ENCODE peak calls at places on chromosomes 13 and 19, in ten cellular contexts. E, A, T, B, N, C, K, S, Z and I are unnamed samples.

GRCh38 chr19:45322311-45322710 is 364 bp downstream of the CKM start:
- DNase-seq in E (no peak), A (no peak), T (no peak), B (no peak), N (no peak), C (no peak), K (no peak), S (no peak), Z (no peak), I (no peak)

GRCh38 chr13:40269086-40269485 is 397.4 kb downstream of the FOXO1 start:
- DNase-seq in E (no peak), A (no peak), T (peak), B (peak), N (no peak), C (no peak), K (no peak), S (peak), Z (no peak), I (no peak)

GRCh38 chr13:64052526-64052925 is 2636.9 kb upstream of the PCDH20 start:
- DNase-seq in E (no peak), A (no peak), T (no peak), B (no peak), N (no peak), C (no peak), K (no peak), S (no peak), Z (no peak), I (no peak)

GRCh38 chr13:60590775-60591174 is 193.8 kb downstream of the TDRD3 start:
- DNase-seq in E (no peak), A (no peak), T (no peak), B (no peak), N (no peak), C (no peak), K (no peak), S (no peak), Z (no peak), I (no peak)

GRCh38 chr19:28843771-28844492 is 369.0 kb downstream of the UQCRFS1 start:
- DNase-seq in E (no peak), A (no peak), T (no peak), B (no peak), N (no peak), C (no peak), K (no peak), S (no peak), Z (no peak), I (no peak)

GRCh38 chr19:51431124-51431523 is 13.7 kb upstream of the SIGLEC10 start:
- DNase-seq in E (no peak), A (no peak), T (no peak), B (no peak), N (no peak), C (no peak), K (no peak), S (no peak), Z (no peak), I (no peak)

GRCh38 chr19:54035215-54036178 is 28.2 kb downstream of the VSTM1 start:
- DNase-seq in E (no peak), A (no peak), T (peak), B (no peak), N (no peak), C (no peak), K (no peak), S (peak), Z (no peak), I (no peak)

GRCh38 chr19:30512748-30513389 is 140.7 kb downstream of the ZNF536 start:
- DNase-seq in E (no peak), A (no peak), T (no peak), B (no peak), N (no peak), C (no peak), K (no peak), S (no peak), Z (no peak), I (no peak)

GRCh38 chr13:48235100-48235813 is 2.3 kb downstream of the ITM2B start:
- DNase-seq in E (peak), A (peak), T (peak), B (no peak), N (no peak), C (no peak), K (no peak), S (peak), Z (peak), I (no peak)

GRCh38 chr13:33321686-33322473 is 36.3 kb upstream of the STARD13 start:
- DNase-seq in E (no peak), A (no peak), T (peak), B (no peak), N (no peak), C (no peak), K (no peak), S (peak), Z (no peak), I (no peak)

GRCh38 chr13:67049744-67050143 is 180.4 kb downstream of the PCDH9 start:
- DNase-seq in E (no peak), A (no peak), T (peak), B (no peak), N (no peak), C (no peak), K (no peak), S (no peak), Z (no peak), I (no peak)

GRCh38 chr13:35162420-35162819 is 220.3 kb downstream of the NBEA start:
- DNase-seq in E (no peak), A (no peak), T (no peak), B (no peak), N (no peak), C (no peak), K (no peak), S (no peak), Z (no peak), I (no peak)

GRCh38 chr13:42832341-42833153 is 51.2 kb downstream of the FAM216B start:
- DNase-seq in E (no peak), A (no peak), T (peak), B (no peak), N (no peak), C (no peak), K (no peak), S (peak), Z (peak), I (no peak)

GRCh38 chr19:3595521-3596061 is 10.3 kb downstream of the GIPC3 start:
- DNase-seq in E (no peak), A (no peak), T (no peak), B (no peak), N (no peak), C (no peak), K (no peak), S (no peak), Z (no peak), I (no peak)

GRCh38 chr13:98794498-98794897 is 42.0 kb upstream of the SLC15A1 start:
- DNase-seq in E (peak), A (no peak), T (no peak), B (no peak), N (no peak), C (no peak), K (no peak), S (no peak), Z (peak), I (no peak)

GRCh38 chr19:6801397-6802086 is 29.0 kb downstream of the VAV1 start:
- DNase-seq in E (peak), A (peak), T (peak), B (peak), N (peak), C (peak), K (no peak), S (no peak), Z (peak), I (no peak)

GRCh38 chr19:17073869-17074627 is 1.2 kb downstream of the HAUS8 start:
- DNase-seq in E (no peak), A (no peak), T (no peak), B (no peak), N (no peak), C (no peak), K (no peak), S (no peak), Z (peak), I (no peak)

GRCh38 chr13:59356607-59357006 is 807.1 kb downstream of the DIAPH3 start:
- DNase-seq in E (peak), A (no peak), T (peak), B (peak), N (no peak), C (peak), K (no peak), S (peak), Z (peak), I (no peak)

GRCh38 chr19:17205237-17206140 is 9.7 kb upstream of the USE1 start:
- DNase-seq in E (peak), A (no peak), T (peak), B (peak), N (peak), C (peak), K (peak), S (peak), Z (peak), I (no peak)

GRCh38 chr13:23628765-23629565 is 58.8 kb downstream of the TNFRSF19 start:
- DNase-seq in E (peak), A (no peak), T (peak), B (no peak), N (no peak), C (no peak), K (no peak), S (peak), Z (no peak), I (no peak)

GRCh38 chr13:23626730-23627129 is 56.5 kb downstream of the TNFRSF19 start:
- DNase-seq in E (peak), A (no peak), T (no peak), B (no peak), N (no peak), C (no peak), K (no peak), S (no peak), Z (no peak), I (no peak)

GRCh38 chr13:23627419-23627818 is 57.2 kb downstream of the TNFRSF19 start:
- DNase-seq in E (no peak), A (no peak), T (no peak), B (no peak), N (no peak), C (no peak), K (no peak), S (no peak), Z (no peak), I (no peak)

GRCh38 chr13:23629566-23630272 is 59.5 kb downstream of the TNFRSF19 start:
- DNase-seq in E (no peak), A (no peak), T (no peak), B (no peak), N (no peak), C (no peak), K (no peak), S (no peak), Z (no peak), I (no peak)

DNA sequence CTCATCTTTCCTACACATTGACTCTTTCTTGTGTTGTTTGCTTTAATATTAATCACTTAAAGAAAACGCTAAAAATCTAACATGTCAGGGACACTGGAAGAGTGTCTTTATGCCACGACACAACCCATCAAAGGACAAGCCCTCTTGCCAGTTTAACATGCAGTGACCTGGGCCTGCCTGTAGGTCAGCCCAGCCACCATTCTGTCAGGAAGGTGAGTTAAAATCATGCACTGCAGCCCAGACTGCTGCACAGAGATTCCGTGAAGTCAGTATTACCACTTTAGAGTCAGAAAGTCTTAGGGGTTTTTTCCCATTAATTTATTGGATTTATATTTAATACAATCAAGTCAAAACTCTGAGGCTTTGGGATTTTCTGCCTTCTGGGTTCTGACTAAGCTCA is 58.0 kb downstream of the TNFRSF19 start:
- DNase-seq in E (no peak), A (no peak), T (no peak), B (no peak), N (no peak), C (no peak), K (no peak), S (no peak), Z (no peak), I (no peak)
- TF ChIP-seq CTCF in E (no peak), A (no peak), T (no peak), B (peak), N (no peak), C (no peak), K (peak), S (no peak), Z (no peak), I (no peak)

DNA sequence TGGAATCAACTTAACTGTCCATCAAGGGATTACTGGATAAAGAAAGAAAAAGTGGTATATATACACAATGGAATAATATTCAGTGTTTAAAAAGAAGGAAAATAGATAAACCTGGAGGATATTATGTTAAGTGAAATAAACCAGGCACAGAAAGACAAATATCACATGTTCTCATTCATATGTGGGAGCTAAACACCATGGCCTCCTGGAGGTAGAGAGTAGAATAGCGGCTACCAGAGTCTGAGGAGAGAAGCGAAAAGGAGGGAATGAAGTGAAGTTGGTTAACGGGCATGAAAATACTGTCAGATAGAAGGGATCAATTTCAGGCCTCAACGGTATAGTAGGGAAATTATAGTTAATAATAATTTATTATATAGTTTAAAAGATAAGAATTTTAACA is 147.5 kb upstream of the OBI1 start:
- DNase-seq in E (no peak), A (no peak), T (no peak), B (no peak), N (no peak), C (no peak), K (no peak), S (no peak), Z (no peak), I (no peak)
- TF ChIP-seq CTCF in E (no peak), A (peak), T (peak), B (peak), N (peak), C (no peak), K (peak), S (peak), Z (peak), I (peak)

DNA sequence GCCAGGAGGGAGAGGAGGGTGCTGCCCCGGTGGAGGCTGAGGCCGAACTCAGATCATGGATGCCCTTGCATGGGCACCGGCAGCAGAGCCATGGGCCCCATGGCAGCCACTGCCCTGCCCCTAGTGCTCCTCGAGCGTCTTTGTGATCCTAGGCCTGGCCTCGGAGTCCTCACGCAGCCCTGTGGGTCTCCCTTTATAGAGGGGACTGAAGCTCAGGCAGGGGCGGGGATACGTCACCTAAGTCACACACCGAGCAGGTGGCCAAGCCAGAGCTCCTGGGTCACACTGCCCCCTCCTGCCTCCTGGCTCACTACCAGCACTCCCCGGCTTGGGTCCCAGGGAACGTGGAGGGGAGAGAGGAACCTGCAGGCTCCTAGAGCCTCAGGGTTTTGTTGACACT is 28.7 kb downstream of the DHX34 start:
- DNase-seq in E (no peak), A (no peak), T (no peak), B (no peak), N (no peak), C (no peak), K (no peak), S (no peak), Z (no peak), I (no peak)
- TF ChIP-seq CTCF in E (no peak), A (no peak), T (no peak), B (no peak), N (no peak), C (no peak), K (no peak), S (no peak), Z (no peak), I (no peak)

DNA sequence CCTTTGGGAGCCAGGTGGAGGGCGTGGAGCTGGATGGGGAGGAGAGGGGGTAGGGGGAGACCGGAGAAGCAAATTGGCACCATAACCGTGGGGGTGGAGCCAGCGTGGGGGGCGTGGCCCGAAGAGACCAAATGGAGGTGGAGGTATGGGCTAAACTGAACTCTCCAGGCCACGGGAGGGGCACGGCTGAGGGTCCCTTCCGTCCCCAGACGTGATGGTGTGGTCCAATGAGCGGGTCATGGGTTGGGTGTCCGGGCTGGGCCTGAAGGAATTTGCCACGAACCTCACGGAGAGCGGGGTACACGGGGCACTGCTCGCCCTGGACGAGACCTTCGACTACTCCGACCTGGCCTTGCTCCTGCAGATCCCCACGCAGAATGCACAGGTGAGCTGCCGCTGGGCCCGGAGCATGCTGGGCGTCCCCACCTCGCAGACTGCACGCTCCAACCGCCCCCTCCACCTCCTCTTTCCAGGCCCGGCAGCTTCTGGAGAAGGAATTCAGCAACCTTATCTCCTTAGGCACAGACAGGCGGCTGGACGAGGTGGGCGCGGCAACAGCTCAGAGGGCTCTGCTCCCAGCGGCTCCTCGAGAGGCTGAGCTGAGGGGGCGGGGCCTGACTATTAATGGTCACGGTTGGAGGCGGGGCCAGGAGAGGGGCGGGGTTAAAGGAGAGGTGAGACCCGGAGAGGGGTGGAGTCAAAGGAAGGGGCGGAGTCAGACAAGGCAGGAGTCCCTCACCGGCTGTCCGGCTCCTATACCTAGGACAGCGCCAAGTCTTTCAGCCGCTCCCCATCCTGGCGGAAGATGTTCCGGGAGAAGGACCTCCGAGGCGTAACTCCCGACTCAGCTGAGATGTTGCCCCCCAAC is 6.2 kb downstream of the HRC start:
- DNase-seq in E (peak), A (peak), T (peak), B (peak), N (peak), C (peak), K (peak), S (peak), Z (peak), I (peak)
- TF ChIP-seq CTCF in E (no peak), A (no peak), T (no peak), B (no peak), N (no peak), C (no peak), K (no peak), S (no peak), Z (no peak), I (no peak)

DNA sequence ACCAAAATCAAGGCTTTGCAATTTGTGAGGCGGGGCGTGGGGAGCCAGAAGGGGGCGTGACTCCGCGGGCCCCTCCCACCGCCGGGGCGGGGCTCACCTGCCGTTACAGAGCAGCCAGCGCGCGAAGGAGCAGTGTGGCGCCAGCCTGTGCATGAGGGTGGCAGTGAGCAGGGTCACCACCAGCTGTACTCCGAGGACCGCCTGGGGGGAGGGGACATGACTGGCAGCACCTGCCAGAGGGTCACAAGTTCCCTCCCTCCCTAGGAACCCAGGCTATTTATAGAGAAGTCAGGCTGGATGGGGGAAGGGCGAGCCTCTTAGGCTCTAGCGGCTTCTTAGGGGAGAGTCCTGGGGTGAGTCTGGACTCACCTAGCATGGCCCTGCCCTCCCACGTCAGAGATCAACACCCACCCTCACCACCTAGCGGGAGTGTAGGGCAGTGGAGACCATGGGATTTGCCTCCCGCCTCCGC is 3.6 kb downstream of the TMEM161A start:
- DNase-seq in E (peak), A (peak), T (no peak), B (peak), N (peak), C (peak), K (peak), S (no peak), Z (no peak), I (no peak)
- TF ChIP-seq CTCF in E (no peak), A (no peak), T (no peak), B (no peak), N (no peak), C (no peak), K (no peak), S (no peak), Z (no peak), I (no peak)

DNA sequence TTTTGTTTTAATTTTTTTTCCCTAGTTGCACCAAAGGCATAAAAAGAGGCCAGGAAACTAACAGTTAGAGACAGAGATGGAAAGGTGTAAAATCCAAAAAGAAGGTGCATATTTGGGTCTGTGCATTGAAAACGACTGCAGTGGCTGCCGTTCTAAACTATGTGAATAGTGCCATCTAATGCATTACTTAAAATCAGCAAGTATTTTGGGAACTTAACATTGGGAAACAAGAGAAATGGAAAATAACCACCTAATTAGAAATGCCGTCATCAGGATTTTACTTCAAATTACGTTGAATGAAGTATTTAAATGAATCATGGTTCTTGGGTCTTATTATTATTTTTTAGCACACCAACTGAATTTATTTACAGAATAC is 189.5 kb upstream of the MIR17HG start:
- DNase-seq in E (no peak), A (no peak), T (peak), B (no peak), N (no peak), C (no peak), K (no peak), S (no peak), Z (no peak), I (no peak)
- TF ChIP-seq CTCF in E (no peak), A (no peak), T (no peak), B (no peak), N (no peak), C (no peak), K (peak), S (no peak), Z (no peak), I (peak)

DNA sequence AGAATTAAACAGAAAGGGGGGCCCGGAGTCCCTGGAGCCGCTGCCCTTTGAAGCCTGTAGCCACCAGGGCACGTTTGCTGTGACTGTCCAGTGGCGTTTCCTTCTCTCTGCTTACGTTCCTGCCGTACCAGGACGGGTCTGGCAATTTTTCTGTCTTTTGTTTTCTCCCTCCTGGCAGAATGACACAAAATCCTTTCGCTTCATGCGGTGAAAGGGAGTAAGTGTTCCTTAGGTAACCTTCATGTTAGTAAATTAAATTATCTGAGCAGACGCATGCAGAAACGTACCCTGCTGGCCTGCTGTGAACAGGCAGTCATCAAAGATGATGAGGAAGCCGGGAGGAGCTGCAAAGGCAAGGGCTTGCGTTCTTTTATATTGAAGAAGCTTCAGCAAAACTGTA is 299.3 kb upstream of the ARGLU1 start:
- DNase-seq in E (peak), A (no peak), T (peak), B (no peak), N (no peak), C (no peak), K (no peak), S (no peak), Z (no peak), I (no peak)
- TF ChIP-seq CTCF in E (no peak), A (no peak), T (peak), B (peak), N (no peak), C (no peak), K (no peak), S (no peak), Z (no peak), I (peak)

GRCh38 chr13:80341098-80341701 is at the start of gene SPRY2:
- DNase-seq in E (peak), A (peak), T (peak), B (peak), N (peak), C (peak), K (peak), S (peak), Z (peak), I (peak)
- TF ChIP-seq CTCF in E (no peak), A (no peak), T (no peak), B (peak), N (no peak), C (no peak), K (peak), S (no peak), Z (peak), I (peak)